ENCODE peak calls at places on chromosome 4, in eight cellular contexts. Y is transverse colon, X is fibroblast of lung, D is kidney epithelial cell, J is GM20000, O is ovary, F is OCI-LY7, N is ascending aorta. Z is an unnamed sample.

GRCh38 chr4:86720508-86721068 is 126.5 kb downstream of the PTPN13 start:
- DNase-seq in J (no peak), O (no peak), F (no peak), N (no peak), X (peak; percentile 61), Y (no peak), D (no peak), Z (no peak)

GRCh38 chr4:79288185-79288584 is 37.7 kb downstream of the NAA11 start:
- DNase-seq in F (no peak), X (no peak), N (no peak), O (no peak), Y (no peak), J (no peak), D (no peak), Z (no peak)

GRCh38 chr4:91325495-91325894 is 978.3 kb upstream of the GRID2 start:
- DNase-seq in J (no peak), N (no peak), X (peak; percentile 77), D (peak; percentile 5), F (no peak), Y (no peak), O (no peak), Z (no peak)

GRCh38 chr4:80197132-80197573 is at the start of gene PRDM8:
- DNase-seq in N (no peak), O (no peak), F (no peak), J (no peak), X (peak; percentile 60), Y (no peak), D (no peak), Z (no peak)

GRCh38 chr4:108118505-108118904 is 50.2 kb downstream of the LEF1 start:
- DNase-seq in N (no peak), D (no peak), Y (no peak), F (peak; percentile 20), O (no peak), J (peak; percentile 54), X (no peak), Z (no peak)

GRCh38 chr4:5146248-5146647 is 95.0 kb downstream of the STK32B start:
- DNase-seq in N (no peak), X (no peak), J (no peak), D (no peak), Y (no peak), O (no peak), F (no peak), Z (no peak)

GRCh38 chr4:87299898-87300297 is 22.8 kb downstream of the HSD17B13 start:
- DNase-seq in J (no peak), D (no peak), N (no peak), O (no peak), F (no peak), Y (no peak), X (no peak), Z (no peak)

GRCh38 chr4:125486354-125486753 is 171.6 kb downstream of the FAT4 start:
- DNase-seq in J (no peak), X (no peak), F (no peak), O (no peak), D (no peak), N (no peak), Y (no peak), Z (no peak)

GRCh38 chr4:188435381-188435780 is 296.1 kb downstream of the TRIML1 start:
- DNase-seq in X (no peak), N (no peak), F (no peak), D (no peak), O (no peak), J (no peak), Y (no peak), Z (no peak)

GRCh38 chr4:84389406-84389805 is 109.7 kb downstream of the NKX6-1 start:
- DNase-seq in F (no peak), J (no peak), X (peak; percentile 40), D (no peak), O (no peak), N (no peak), Y (no peak), Z (no peak)

GRCh38 chr4:73609688-73610087 is 10.5 kb downstream of the RASSF6 start:
- DNase-seq in F (no peak), X (peak; percentile 63), Y (no peak), N (no peak), D (no peak), J (no peak), O (no peak), Z (no peak)

DNA sequence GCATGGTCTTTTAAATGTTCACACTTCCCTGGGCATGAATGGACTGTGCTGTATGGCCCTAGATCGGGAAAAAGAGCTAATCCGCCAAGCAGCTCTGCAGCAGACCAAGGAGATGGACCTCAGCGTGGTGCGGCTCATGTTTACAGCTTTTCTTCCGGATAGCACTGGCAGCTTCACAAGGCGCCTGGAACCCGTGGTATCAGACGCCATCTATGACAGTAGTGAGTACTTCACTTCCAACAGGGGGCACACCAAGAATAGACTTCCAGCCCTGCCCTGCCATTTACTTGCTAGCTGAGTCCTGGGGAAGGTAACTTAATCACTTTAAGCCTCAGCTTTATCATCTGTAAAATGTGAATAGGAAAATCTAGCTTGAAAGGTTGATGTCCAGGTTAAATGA is 77.7 kb downstream of the NFKB1 start:
- DNase-seq in J (no peak), Y (no peak), O (no peak), N (no peak), X (no peak), F (no peak), D (no peak), Z (no peak)
- TF ChIP-seq CTCF in J (no peak), Y (no peak), O (no peak), N (no peak), X (no peak), F (peak; percentile 28), D (peak; percentile 2), Z (peak; percentile 24)

GRCh38 chr4:89434364-89434988 is 126.9 kb upstream of the GPRIN3 start:
- DNase-seq in X (peak; percentile 30), F (peak; percentile 64), Y (no peak), O (no peak), D (no peak), N (no peak), J (peak; percentile 28), Z (no peak)

GRCh38 chr4:89439533-89439932 is 131.9 kb upstream of the GPRIN3 start:
- DNase-seq in N (no peak), F (no peak), J (no peak), X (peak; percentile 51), Y (no peak), D (no peak), O (no peak), Z (no peak)

DNA sequence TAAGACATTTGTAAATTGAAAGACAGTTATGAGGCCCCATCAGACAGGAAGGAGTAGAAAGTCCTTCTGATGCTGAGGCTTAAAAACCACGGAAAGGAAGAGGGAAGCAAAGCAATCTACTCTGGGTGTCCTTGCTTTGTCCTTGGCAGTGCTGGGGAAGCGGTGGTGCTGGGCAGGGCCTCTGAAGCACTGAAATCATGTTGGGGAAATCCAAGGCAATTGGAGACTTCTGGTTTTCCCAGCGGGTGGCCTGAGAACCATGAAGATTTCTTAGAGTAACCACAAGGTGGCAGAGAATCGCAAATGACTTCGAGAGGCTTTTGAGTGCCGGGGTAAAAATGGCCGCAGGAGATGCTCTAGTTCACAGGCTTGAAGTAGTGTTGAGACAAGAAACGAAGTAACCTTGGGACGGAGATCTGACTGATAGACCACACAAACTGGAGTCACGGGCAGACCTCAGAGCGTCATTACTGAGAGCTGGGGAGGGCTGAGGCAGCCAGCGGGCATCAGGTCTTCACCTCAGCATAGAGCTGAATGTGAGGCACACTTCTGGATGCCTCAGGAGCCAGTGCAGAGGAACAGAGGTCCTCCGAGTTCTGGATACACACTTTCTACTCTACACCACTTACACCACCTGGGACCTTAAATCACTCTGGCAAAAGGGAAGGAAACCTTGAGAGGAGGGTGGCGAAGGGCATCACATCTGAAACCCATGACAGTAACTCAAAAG is 130.7 kb upstream of the GPRIN3 start:
- DNase-seq in O (no peak), J (peak; percentile 30), D (no peak), Y (peak; percentile 30), F (peak; percentile 66), X (no peak), N (no peak), Z (peak; percentile 59)
- TF ChIP-seq CTCF in O (no peak), J (peak; percentile 11), D (peak; percentile 40), Y (peak; percentile 31), F (peak; percentile 77), X (peak; percentile 32), N (no peak), Z (peak; percentile 32)

GRCh38 chr4:70559216-70559830 is 32.7 kb upstream of the AMBN start:
- DNase-seq in O (peak; percentile 26), N (no peak), X (peak; percentile 31), F (peak; percentile 55), J (peak; percentile 56), D (peak; percentile 5), Y (peak; percentile 28), Z (no peak)
- TF ChIP-seq CTCF in O (peak; percentile 20), N (peak; percentile 53), X (peak; percentile 88), F (peak; percentile 93), J (peak; percentile 84), D (peak; percentile 83), Y (peak; percentile 60), Z (no peak)

GRCh38 chr4:95158626-95159025 is 390.1 kb downstream of the UNC5C start:
- DNase-seq in O (no peak), N (no peak), X (no peak), Y (no peak), D (no peak), J (no peak), F (no peak), Z (no peak)

GRCh38 chr4:95155759-95156451 is 392.9 kb downstream of the UNC5C start:
- DNase-seq in X (peak; percentile 60), O (no peak), Y (no peak), D (peak; percentile 18), J (peak; percentile 36), N (no peak), F (peak; percentile 46), Z (no peak)

GRCh38 chr4:95158045-95158444 is 390.7 kb downstream of the UNC5C start:
- DNase-seq in F (no peak), D (no peak), O (no peak), X (no peak), N (no peak), Y (no peak), J (no peak), Z (no peak)

GRCh38 chr4:95159384-95159783 is 389.4 kb downstream of the UNC5C start:
- DNase-seq in X (no peak), F (no peak), N (no peak), D (no peak), J (no peak), O (no peak), Y (no peak), Z (no peak)

DNA sequence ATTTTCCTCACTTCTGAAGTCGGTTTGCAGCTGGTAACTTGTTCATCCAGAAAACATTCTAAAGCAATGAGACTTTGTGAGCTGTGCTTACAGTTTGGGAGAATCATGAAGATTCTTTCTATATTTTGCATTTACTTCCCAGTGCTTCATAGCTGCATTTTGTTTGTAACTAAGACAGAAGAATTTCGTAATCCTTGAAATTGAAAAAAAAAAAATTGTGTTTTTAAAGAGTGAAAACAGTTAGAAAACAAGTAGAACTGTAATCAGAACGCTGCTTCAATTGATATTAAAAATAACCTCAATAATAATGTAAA is 392.4 kb downstream of the UNC5C start:
- DNase-seq in Y (no peak), J (no peak), X (no peak), N (no peak), D (no peak), O (no peak), F (no peak), Z (no peak)
- TF ChIP-seq CTCF in Y (no peak), J (no peak), X (no peak), N (peak; percentile 1), D (no peak), O (no peak), F (peak; percentile 58), Z (peak; percentile 2)

DNA sequence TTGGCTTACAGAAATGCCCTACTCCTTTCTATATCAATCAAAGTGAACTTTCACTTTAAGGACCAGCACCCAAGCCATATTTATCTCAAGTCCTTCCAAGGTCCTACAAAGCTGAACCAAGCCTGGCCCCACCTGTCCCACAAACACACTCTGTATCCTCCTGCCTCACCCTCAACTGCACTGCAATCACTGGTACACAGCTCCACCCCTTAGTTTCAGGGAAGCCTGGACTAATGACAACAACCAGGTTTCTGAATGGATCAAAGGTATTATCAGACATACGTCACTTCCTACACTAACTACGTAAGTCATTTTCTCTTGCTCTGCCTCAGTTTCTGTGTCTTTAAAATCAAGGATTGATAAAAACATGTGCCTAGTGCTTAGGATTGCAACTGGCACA is 205.6 kb upstream of the HS3ST1 start:
- DNase-seq in N (no peak), Y (peak; percentile 68), O (no peak), J (no peak), X (no peak), D (no peak), F (no peak), Z (no peak)
- TF ChIP-seq CTCF in N (no peak), Y (no peak), O (no peak), J (no peak), X (no peak), D (no peak), F (no peak), Z (no peak)